ENCODE peak calls at places on chromosome 9, in ten cellular contexts. One of them, this sample, is unnamed.

GRCh38 chr9:81588148-81588874 is 101.0 kb downstream of the TLE1 start:
- DNase-seq in HEK293T: no peak
- DNase-seq in ACHN: peak
- DNase-seq in NCI-H2081 treated with DMSO at 0.1 percent for 48 hours: peak
- DNase-seq in Karpas-422: no peak
- DNase-seq in coronary artery: peak
- DNase-seq in GDM1: no peak
- DNase-seq in AG04450: peak
- DNase-seq in upper lobe of right lung: no peak
- DNase-seq in stimulated activated CD8-positive, alpha-beta memory T cell treated with anti-CD3 and anti-CD28 coated beads, Interleukin-4, amount 100 ng/mL, for 24 hours: no peak
- DNase-seq in this sample: no peak

GRCh38 chr9:108844391-108844790 is 11.4 kb downstream of the ACTL7B start:
- DNase-seq in NCI-H2081 treated with DMSO at 0.1 percent for 48 hours: no peak
- DNase-seq in stimulated activated CD8-positive, alpha-beta memory T cell treated with anti-CD3 and anti-CD28 coated beads, Interleukin-4, amount 100 ng/mL, for 24 hours: no peak
- DNase-seq in upper lobe of right lung: no peak
- DNase-seq in AG04450: no peak
- DNase-seq in coronary artery: no peak
- DNase-seq in Karpas-422: no peak
- DNase-seq in HEK293T: no peak
- DNase-seq in GDM1: no peak
- DNase-seq in ACHN: no peak
- DNase-seq in this sample: no peak

GRCh38 chr9:17807670-17808282 is 228.9 kb downstream of the SH3GL2 start:
- DNase-seq in ACHN: no peak
- DNase-seq in Karpas-422: no peak
- DNase-seq in stimulated activated CD8-positive, alpha-beta memory T cell treated with anti-CD3 and anti-CD28 coated beads, Interleukin-4, amount 100 ng/mL, for 24 hours: no peak
- DNase-seq in GDM1: no peak
- DNase-seq in AG04450: no peak
- DNase-seq in upper lobe of right lung: no peak
- DNase-seq in HEK293T: no peak
- DNase-seq in NCI-H2081 treated with DMSO at 0.1 percent for 48 hours: peak
- DNase-seq in coronary artery: no peak
- DNase-seq in this sample: no peak

GRCh38 chr9:92294297-92294676 is 790 bp upstream of the IARS1 start:
- DNase-seq in GDM1: no peak
- DNase-seq in AG04450: no peak
- DNase-seq in HEK293T: no peak
- DNase-seq in upper lobe of right lung: no peak
- DNase-seq in stimulated activated CD8-positive, alpha-beta memory T cell treated with anti-CD3 and anti-CD28 coated beads, Interleukin-4, amount 100 ng/mL, for 24 hours: no peak
- DNase-seq in coronary artery: no peak
- DNase-seq in Karpas-422: peak
- DNase-seq in NCI-H2081 treated with DMSO at 0.1 percent for 48 hours: no peak
- DNase-seq in ACHN: peak
- DNase-seq in this sample: no peak

GRCh38 chr9:12697719-12698118 is 4.5 kb downstream of the TYRP1 start:
- DNase-seq in NCI-H2081 treated with DMSO at 0.1 percent for 48 hours: no peak
- DNase-seq in GDM1: no peak
- DNase-seq in coronary artery: no peak
- DNase-seq in upper lobe of right lung: no peak
- DNase-seq in stimulated activated CD8-positive, alpha-beta memory T cell treated with anti-CD3 and anti-CD28 coated beads, Interleukin-4, amount 100 ng/mL, for 24 hours: no peak
- DNase-seq in Karpas-422: no peak
- DNase-seq in ACHN: no peak
- DNase-seq in AG04450: no peak
- DNase-seq in HEK293T: no peak
- DNase-seq in this sample: no peak

GRCh38 chr9:128607642-128608350 is 48.9 kb downstream of the DYNC2I2 start:
- DNase-seq in upper lobe of right lung: no peak
- DNase-seq in stimulated activated CD8-positive, alpha-beta memory T cell treated with anti-CD3 and anti-CD28 coated beads, Interleukin-4, amount 100 ng/mL, for 24 hours: no peak
- DNase-seq in coronary artery: peak
- DNase-seq in AG04450: no peak
- DNase-seq in NCI-H2081 treated with DMSO at 0.1 percent for 48 hours: peak
- DNase-seq in Karpas-422: no peak
- DNase-seq in ACHN: no peak
- DNase-seq in GDM1: no peak
- DNase-seq in HEK293T: no peak
- DNase-seq in this sample: no peak

GRCh38 chr9:98365227-98365669 is 109.8 kb upstream of the TBC1D2 start:
- DNase-seq in Karpas-422: peak
- DNase-seq in ACHN: peak
- DNase-seq in stimulated activated CD8-positive, alpha-beta memory T cell treated with anti-CD3 and anti-CD28 coated beads, Interleukin-4, amount 100 ng/mL, for 24 hours: no peak
- DNase-seq in coronary artery: no peak
- DNase-seq in NCI-H2081 treated with DMSO at 0.1 percent for 48 hours: no peak
- DNase-seq in HEK293T: no peak
- DNase-seq in AG04450: no peak
- DNase-seq in GDM1: no peak
- DNase-seq in upper lobe of right lung: no peak
- DNase-seq in this sample: no peak

GRCh38 chr9:36436909-36437308 is 36.8 kb upstream of the RNF38 start:
- DNase-seq in NCI-H2081 treated with DMSO at 0.1 percent for 48 hours: no peak
- DNase-seq in upper lobe of right lung: peak
- DNase-seq in coronary artery: no peak
- DNase-seq in AG04450: no peak
- DNase-seq in ACHN: no peak
- DNase-seq in stimulated activated CD8-positive, alpha-beta memory T cell treated with anti-CD3 and anti-CD28 coated beads, Interleukin-4, amount 100 ng/mL, for 24 hours: no peak
- DNase-seq in Karpas-422: no peak
- DNase-seq in GDM1: no peak
- DNase-seq in HEK293T: no peak
- DNase-seq in this sample: no peak

GRCh38 chr9:129933709-129934586 is 98.7 kb downstream of the USP20 start:
- DNase-seq in HEK293T: no peak
- DNase-seq in AG04450: no peak
- DNase-seq in upper lobe of right lung: no peak
- DNase-seq in NCI-H2081 treated with DMSO at 0.1 percent for 48 hours: no peak
- DNase-seq in GDM1: no peak
- DNase-seq in coronary artery: no peak
- DNase-seq in stimulated activated CD8-positive, alpha-beta memory T cell treated with anti-CD3 and anti-CD28 coated beads, Interleukin-4, amount 100 ng/mL, for 24 hours: no peak
- DNase-seq in Karpas-422: no peak
- DNase-seq in ACHN: no peak
- DNase-seq in this sample: no peak

GRCh38 chr9:79623799-79624721 is 52.3 kb downstream of the TLE4 start:
- DNase-seq in AG04450: no peak
- DNase-seq in GDM1: peak
- DNase-seq in ACHN: no peak
- DNase-seq in HEK293T: peak
- DNase-seq in coronary artery: no peak
- DNase-seq in upper lobe of right lung: peak
- DNase-seq in Karpas-422: peak
- DNase-seq in NCI-H2081 treated with DMSO at 0.1 percent for 48 hours: no peak
- DNase-seq in stimulated activated CD8-positive, alpha-beta memory T cell treated with anti-CD3 and anti-CD28 coated beads, Interleukin-4, amount 100 ng/mL, for 24 hours: peak
- DNase-seq in this sample: no peak

GRCh38 chr9:26262431-26262830 is 584.2 kb upstream of the TUSC1 start:
- DNase-seq in coronary artery: no peak
- DNase-seq in Karpas-422: no peak
- DNase-seq in stimulated activated CD8-positive, alpha-beta memory T cell treated with anti-CD3 and anti-CD28 coated beads, Interleukin-4, amount 100 ng/mL, for 24 hours: no peak
- DNase-seq in NCI-H2081 treated with DMSO at 0.1 percent for 48 hours: no peak
- DNase-seq in ACHN: no peak
- DNase-seq in upper lobe of right lung: no peak
- DNase-seq in GDM1: no peak
- DNase-seq in AG04450: no peak
- DNase-seq in HEK293T: no peak
- DNase-seq in this sample: no peak

GRCh38 chr9:93630806-93631411 is 54.5 kb downstream of the PHF2 start:
- DNase-seq in AG04450: no peak
- DNase-seq in stimulated activated CD8-positive, alpha-beta memory T cell treated with anti-CD3 and anti-CD28 coated beads, Interleukin-4, amount 100 ng/mL, for 24 hours: no peak
- DNase-seq in HEK293T: no peak
- DNase-seq in ACHN: no peak
- DNase-seq in NCI-H2081 treated with DMSO at 0.1 percent for 48 hours: no peak
- DNase-seq in upper lobe of right lung: no peak
- DNase-seq in coronary artery: no peak
- DNase-seq in Karpas-422: no peak
- DNase-seq in GDM1: no peak
- DNase-seq in this sample: no peak

GRCh38 chr9:80926611-80927010 is 762.7 kb downstream of the TLE1 start:
- DNase-seq in coronary artery: no peak
- DNase-seq in GDM1: no peak
- DNase-seq in NCI-H2081 treated with DMSO at 0.1 percent for 48 hours: no peak
- DNase-seq in ACHN: no peak
- DNase-seq in Karpas-422: no peak
- DNase-seq in HEK293T: no peak
- DNase-seq in AG04450: no peak
- DNase-seq in stimulated activated CD8-positive, alpha-beta memory T cell treated with anti-CD3 and anti-CD28 coated beads, Interleukin-4, amount 100 ng/mL, for 24 hours: no peak
- DNase-seq in upper lobe of right lung: no peak
- DNase-seq in this sample: no peak

GRCh38 chr9:37747271-37747753 is 6.3 kb upstream of the TRMT10B start:
- DNase-seq in stimulated activated CD8-positive, alpha-beta memory T cell treated with anti-CD3 and anti-CD28 coated beads, Interleukin-4, amount 100 ng/mL, for 24 hours: peak
- DNase-seq in upper lobe of right lung: peak
- DNase-seq in HEK293T: peak
- DNase-seq in coronary artery: no peak
- DNase-seq in GDM1: peak
- DNase-seq in NCI-H2081 treated with DMSO at 0.1 percent for 48 hours: peak
- DNase-seq in ACHN: peak
- DNase-seq in AG04450: peak
- DNase-seq in Karpas-422: peak
- DNase-seq in this sample: peak

GRCh38 chr9:20032413-20033006 is 243.7 kb upstream of the SLC24A2 start:
- DNase-seq in upper lobe of right lung: no peak
- DNase-seq in stimulated activated CD8-positive, alpha-beta memory T cell treated with anti-CD3 and anti-CD28 coated beads, Interleukin-4, amount 100 ng/mL, for 24 hours: no peak
- DNase-seq in AG04450: no peak
- DNase-seq in coronary artery: no peak
- DNase-seq in ACHN: no peak
- DNase-seq in Karpas-422: no peak
- DNase-seq in GDM1: no peak
- DNase-seq in HEK293T: no peak
- DNase-seq in NCI-H2081 treated with DMSO at 0.1 percent for 48 hours: no peak
- DNase-seq in this sample: no peak

GRCh38 chr9:70080481-70081119 is 37.0 kb downstream of the MAMDC2 start:
- DNase-seq in coronary artery: no peak
- DNase-seq in GDM1: peak
- DNase-seq in HEK293T: no peak
- DNase-seq in Karpas-422: peak
- DNase-seq in stimulated activated CD8-positive, alpha-beta memory T cell treated with anti-CD3 and anti-CD28 coated beads, Interleukin-4, amount 100 ng/mL, for 24 hours: no peak
- DNase-seq in NCI-H2081 treated with DMSO at 0.1 percent for 48 hours: peak
- DNase-seq in AG04450: peak
- DNase-seq in upper lobe of right lung: no peak
- DNase-seq in ACHN: no peak
- DNase-seq in this sample: peak

GRCh38 chr9:78121488-78121887 is 89.9 kb upstream of the GNAQ start:
- DNase-seq in upper lobe of right lung: peak
- DNase-seq in NCI-H2081 treated with DMSO at 0.1 percent for 48 hours: peak
- DNase-seq in ACHN: peak
- DNase-seq in GDM1: peak
- DNase-seq in Karpas-422: peak
- DNase-seq in AG04450: peak
- DNase-seq in HEK293T: peak
- DNase-seq in coronary artery: no peak
- DNase-seq in stimulated activated CD8-positive, alpha-beta memory T cell treated with anti-CD3 and anti-CD28 coated beads, Interleukin-4, amount 100 ng/mL, for 24 hours: peak
- DNase-seq in this sample: peak

GRCh38 chr9:107983762-107984161 is 494.2 kb upstream of the KLF4 start:
- DNase-seq in AG04450: no peak
- DNase-seq in GDM1: no peak
- DNase-seq in Karpas-422: no peak
- DNase-seq in upper lobe of right lung: no peak
- DNase-seq in stimulated activated CD8-positive, alpha-beta memory T cell treated with anti-CD3 and anti-CD28 coated beads, Interleukin-4, amount 100 ng/mL, for 24 hours: no peak
- DNase-seq in NCI-H2081 treated with DMSO at 0.1 percent for 48 hours: no peak
- DNase-seq in HEK293T: no peak
- DNase-seq in ACHN: no peak
- DNase-seq in coronary artery: no peak
- DNase-seq in this sample: no peak

GRCh38 chr9:90795084-90795483 is 6.5 kb upstream of the SYK start:
- DNase-seq in HEK293T: no peak
- DNase-seq in GDM1: no peak
- DNase-seq in ACHN: no peak
- DNase-seq in upper lobe of right lung: no peak
- DNase-seq in NCI-H2081 treated with DMSO at 0.1 percent for 48 hours: no peak
- DNase-seq in Karpas-422: peak
- DNase-seq in coronary artery: no peak
- DNase-seq in AG04450: no peak
- DNase-seq in stimulated activated CD8-positive, alpha-beta memory T cell treated with anti-CD3 and anti-CD28 coated beads, Interleukin-4, amount 100 ng/mL, for 24 hours: no peak
- DNase-seq in this sample: no peak

GRCh38 chr9:136118061-136118366 is 661 bp downstream of the TMEM250 start:
- DNase-seq in AG04450: no peak
- DNase-seq in NCI-H2081 treated with DMSO at 0.1 percent for 48 hours: no peak
- DNase-seq in Karpas-422: no peak
- DNase-seq in HEK293T: no peak
- DNase-seq in stimulated activated CD8-positive, alpha-beta memory T cell treated with anti-CD3 and anti-CD28 coated beads, Interleukin-4, amount 100 ng/mL, for 24 hours: no peak
- DNase-seq in coronary artery: no peak
- DNase-seq in GDM1: no peak
- DNase-seq in ACHN: no peak
- DNase-seq in upper lobe of right lung: no peak
- DNase-seq in this sample: no peak

GRCh38 chr9:108953983-108954574 is 19.9 kb downstream of the ABITRAM start:
- DNase-seq in stimulated activated CD8-positive, alpha-beta memory T cell treated with anti-CD3 and anti-CD28 coated beads, Interleukin-4, amount 100 ng/mL, for 24 hours: no peak
- DNase-seq in Karpas-422: peak
- DNase-seq in coronary artery: no peak
- DNase-seq in GDM1: peak
- DNase-seq in upper lobe of right lung: no peak
- DNase-seq in NCI-H2081 treated with DMSO at 0.1 percent for 48 hours: peak
- DNase-seq in AG04450: no peak
- DNase-seq in ACHN: peak
- DNase-seq in HEK293T: peak
- DNase-seq in this sample: no peak

GRCh38 chr9:4741365-4742031 is 496 bp upstream of the AK3 start:
- DNase-seq in ACHN: peak
- DNase-seq in coronary artery: peak
- DNase-seq in upper lobe of right lung: peak
- DNase-seq in HEK293T: peak
- DNase-seq in NCI-H2081 treated with DMSO at 0.1 percent for 48 hours: no peak
- DNase-seq in AG04450: no peak
- DNase-seq in GDM1: no peak
- DNase-seq in stimulated activated CD8-positive, alpha-beta memory T cell treated with anti-CD3 and anti-CD28 coated beads, Interleukin-4, amount 100 ng/mL, for 24 hours: no peak
- DNase-seq in Karpas-422: no peak
- DNase-seq in this sample: no peak